ENCODE peak calls at places on chromosomes 6 and 20, in four cellular contexts. One of them, this sample, is unnamed.

GRCh38 chr6:37236921-37237320 is 20.7 kb upstream of the TBC1D22B start:
- DNase-seq in fibroblast of the conjunctiva: no peak
- DNase-seq in NCI-H1092 treated with DMSO at 0.1 percent for 48 hours: no peak
- DNase-seq in mucosa of descending colon: no peak
- DNase-seq in this sample: no peak

GRCh38 chr20:44126445-44126844 is 60.5 kb downstream of the JPH2 start:
- DNase-seq in fibroblast of the conjunctiva: no peak
- DNase-seq in NCI-H1092 treated with DMSO at 0.1 percent for 48 hours: no peak
- DNase-seq in mucosa of descending colon: no peak
- DNase-seq in this sample: no peak

GRCh38 chr6:27902335-27903314 is 9.6 kb downstream of the OR2B2 start:
- DNase-seq in mucosa of descending colon: peak
- DNase-seq in NCI-H1092 treated with DMSO at 0.1 percent for 48 hours: peak
- DNase-seq in fibroblast of the conjunctiva: peak
- DNase-seq in this sample: peak

GRCh38 chr6:132715204-132715603 is 1.3 kb upstream of the VNN1 start:
- DNase-seq in mucosa of descending colon: no peak
- DNase-seq in fibroblast of the conjunctiva: peak
- DNase-seq in NCI-H1092 treated with DMSO at 0.1 percent for 48 hours: no peak
- DNase-seq in this sample: peak

GRCh38 chr6:6918216-6918983 is 189.4 kb upstream of the RREB1 start:
- DNase-seq in mucosa of descending colon: no peak
- DNase-seq in fibroblast of the conjunctiva: peak
- DNase-seq in NCI-H1092 treated with DMSO at 0.1 percent for 48 hours: no peak
- DNase-seq in this sample: peak

GRCh38 chr20:59082077-59082740 is 39.6 kb upstream of the PRELID3B start:
- DNase-seq in mucosa of descending colon: no peak
- DNase-seq in fibroblast of the conjunctiva: no peak
- DNase-seq in NCI-H1092 treated with DMSO at 0.1 percent for 48 hours: no peak
- DNase-seq in this sample: peak

GRCh38 chr20:36541227-36542018 is at the start of gene MYL9:
- DNase-seq in mucosa of descending colon: peak
- DNase-seq in NCI-H1092 treated with DMSO at 0.1 percent for 48 hours: no peak
- DNase-seq in fibroblast of the conjunctiva: peak
- DNase-seq in this sample: peak

GRCh38 chr6:44084231-44085014 is 42.8 kb downstream of the MRPL14 start:
- DNase-seq in NCI-H1092 treated with DMSO at 0.1 percent for 48 hours: no peak
- DNase-seq in mucosa of descending colon: no peak
- DNase-seq in fibroblast of the conjunctiva: no peak
- DNase-seq in this sample: peak

GRCh38 chr6:31721351-31722020 is at the start of gene LY6G6C:
- DNase-seq in fibroblast of the conjunctiva: no peak
- DNase-seq in NCI-H1092 treated with DMSO at 0.1 percent for 48 hours: no peak
- DNase-seq in mucosa of descending colon: no peak
- DNase-seq in this sample: no peak

GRCh38 chr20:25083773-25084615 is 2.1 kb upstream of the VSX1 start:
- DNase-seq in NCI-H1092 treated with DMSO at 0.1 percent for 48 hours: no peak
- DNase-seq in mucosa of descending colon: no peak
- DNase-seq in fibroblast of the conjunctiva: no peak
- DNase-seq in this sample: no peak